ENCODE peak calls at places on chromosomes 6 and 20, in ten cellular contexts. One of them, this sample, is unnamed.

GRCh38 chr6:66029391-66029790 is 322.4 kb upstream of the EYS start:
- DNase-seq in pancreas: no peak
- DNase-seq in left ventricle myocardium inferior: no peak
- DNase-seq in tibial nerve: no peak
- DNase-seq in heart left ventricle: no peak
- DNase-seq in BE2C: no peak
- DNase-seq in SK-N-SH: no peak
- DNase-seq in effector memory CD4-positive, alpha-beta T cell: no peak
- DNase-seq in Caco-2: no peak
- DNase-seq in body of pancreas: no peak
- DNase-seq in this sample: no peak

GRCh38 chr6:100463685-100464161 is 998 bp downstream of the SIM1 start:
- DNase-seq in pancreas: no peak
- DNase-seq in left ventricle myocardium inferior: no peak
- DNase-seq in tibial nerve: no peak
- DNase-seq in heart left ventricle: no peak
- DNase-seq in BE2C: no peak
- DNase-seq in SK-N-SH: no peak
- DNase-seq in effector memory CD4-positive, alpha-beta T cell: no peak
- DNase-seq in Caco-2: no peak
- DNase-seq in body of pancreas: no peak
- DNase-seq in this sample: no peak

GRCh38 chr6:1817033-1817761 is 207.5 kb downstream of the FOXC1 start:
- DNase-seq in pancreas: no peak
- DNase-seq in left ventricle myocardium inferior: no peak
- DNase-seq in tibial nerve: no peak
- DNase-seq in heart left ventricle: no peak
- DNase-seq in BE2C: no peak
- DNase-seq in SK-N-SH: no peak
- DNase-seq in effector memory CD4-positive, alpha-beta T cell: no peak
- DNase-seq in Caco-2: no peak
- DNase-seq in body of pancreas: no peak
- DNase-seq in this sample: no peak

GRCh38 chr20:8095648-8096572 is 36.2 kb upstream of the PLCB1 start:
- DNase-seq in pancreas: no peak
- DNase-seq in left ventricle myocardium inferior: no peak
- DNase-seq in tibial nerve: no peak
- DNase-seq in heart left ventricle: no peak
- DNase-seq in BE2C: no peak
- DNase-seq in SK-N-SH: no peak
- DNase-seq in effector memory CD4-positive, alpha-beta T cell: no peak
- DNase-seq in Caco-2: no peak
- DNase-seq in body of pancreas: no peak
- DNase-seq in this sample: no peak

GRCh38 chr20:34375977-34376430 is 12.9 kb downstream of the ITCH start:
- DNase-seq in pancreas: no peak
- DNase-seq in left ventricle myocardium inferior: no peak
- DNase-seq in tibial nerve: no peak
- DNase-seq in heart left ventricle: no peak
- DNase-seq in BE2C: peak; percentile 37
- DNase-seq in SK-N-SH: no peak
- DNase-seq in effector memory CD4-positive, alpha-beta T cell: no peak
- DNase-seq in Caco-2: peak; percentile 69
- DNase-seq in body of pancreas: no peak
- DNase-seq in this sample: no peak

GRCh38 chr20:56932575-56933330 is 303.6 kb downstream of the TFAP2C start:
- DNase-seq in pancreas: no peak
- DNase-seq in left ventricle myocardium inferior: no peak
- DNase-seq in tibial nerve: no peak
- DNase-seq in heart left ventricle: no peak
- DNase-seq in BE2C: no peak
- DNase-seq in SK-N-SH: no peak
- DNase-seq in effector memory CD4-positive, alpha-beta T cell: no peak
- DNase-seq in Caco-2: no peak
- DNase-seq in body of pancreas: no peak
- DNase-seq in this sample: no peak

GRCh38 chr6:128070406-128070805 is 169.5 kb upstream of the THEMIS start:
- DNase-seq in pancreas: no peak
- DNase-seq in left ventricle myocardium inferior: no peak
- DNase-seq in tibial nerve: no peak
- DNase-seq in heart left ventricle: no peak
- DNase-seq in BE2C: no peak
- DNase-seq in SK-N-SH: no peak
- DNase-seq in effector memory CD4-positive, alpha-beta T cell: no peak
- DNase-seq in Caco-2: no peak
- DNase-seq in body of pancreas: no peak
- DNase-seq in this sample: no peak

GRCh38 chr20:63942250-63943006 is 13.8 kb downstream of the UCKL1 start:
- DNase-seq in pancreas: peak; percentile 67
- DNase-seq in left ventricle myocardium inferior: peak; percentile 43
- DNase-seq in tibial nerve: no peak
- DNase-seq in heart left ventricle: peak; percentile 45
- DNase-seq in BE2C: peak; percentile 66
- DNase-seq in SK-N-SH: no peak
- DNase-seq in effector memory CD4-positive, alpha-beta T cell: no peak
- DNase-seq in Caco-2: peak; percentile 79
- DNase-seq in body of pancreas: no peak
- DNase-seq in this sample: peak; percentile 51

GRCh38 chr6:157478926-157479325 is 97.9 kb downstream of the ZDHHC14 start:
- DNase-seq in pancreas: no peak
- DNase-seq in left ventricle myocardium inferior: no peak
- DNase-seq in tibial nerve: no peak
- DNase-seq in heart left ventricle: no peak
- DNase-seq in BE2C: no peak
- DNase-seq in SK-N-SH: no peak
- DNase-seq in effector memory CD4-positive, alpha-beta T cell: no peak
- DNase-seq in Caco-2: no peak
- DNase-seq in body of pancreas: no peak
- DNase-seq in this sample: no peak

GRCh38 chr6:11200356-11200755 is 32.1 kb downstream of the NEDD9 start:
- DNase-seq in pancreas: no peak
- DNase-seq in left ventricle myocardium inferior: no peak
- DNase-seq in tibial nerve: no peak
- DNase-seq in heart left ventricle: no peak
- DNase-seq in BE2C: no peak
- DNase-seq in SK-N-SH: no peak
- DNase-seq in effector memory CD4-positive, alpha-beta T cell: no peak
- DNase-seq in Caco-2: no peak
- DNase-seq in body of pancreas: no peak
- DNase-seq in this sample: no peak

GRCh38 chr6:157493173-157493572 is 112.2 kb downstream of the ZDHHC14 start:
- DNase-seq in pancreas: no peak
- DNase-seq in left ventricle myocardium inferior: no peak
- DNase-seq in tibial nerve: no peak
- DNase-seq in heart left ventricle: no peak
- DNase-seq in BE2C: no peak
- DNase-seq in SK-N-SH: no peak
- DNase-seq in effector memory CD4-positive, alpha-beta T cell: no peak
- DNase-seq in Caco-2: no peak
- DNase-seq in body of pancreas: no peak
- DNase-seq in this sample: no peak

GRCh38 chr20:33803921-33804337 is 7.2 kb upstream of the CHMP4B start:
- DNase-seq in pancreas: no peak
- DNase-seq in left ventricle myocardium inferior: no peak
- DNase-seq in tibial nerve: no peak
- DNase-seq in heart left ventricle: no peak
- DNase-seq in BE2C: no peak
- DNase-seq in SK-N-SH: no peak
- DNase-seq in effector memory CD4-positive, alpha-beta T cell: no peak
- DNase-seq in Caco-2: no peak
- DNase-seq in body of pancreas: no peak
- DNase-seq in this sample: no peak

GRCh38 chr6:36126553-36127458 is 3.5 kb upstream of the MAPK13 start:
- DNase-seq in pancreas: no peak
- DNase-seq in left ventricle myocardium inferior: no peak
- DNase-seq in tibial nerve: no peak
- DNase-seq in heart left ventricle: no peak
- DNase-seq in BE2C: no peak
- DNase-seq in SK-N-SH: no peak
- DNase-seq in effector memory CD4-positive, alpha-beta T cell: no peak
- DNase-seq in Caco-2: no peak
- DNase-seq in body of pancreas: no peak
- DNase-seq in this sample: no peak

GRCh38 chr6:131368077-131368911 is 204.7 kb upstream of the ARG1 start:
- DNase-seq in pancreas: peak; percentile 59
- DNase-seq in left ventricle myocardium inferior: peak; percentile 32
- DNase-seq in tibial nerve: peak; percentile 11
- DNase-seq in heart left ventricle: peak; percentile 20
- DNase-seq in BE2C: no peak
- DNase-seq in SK-N-SH: no peak
- DNase-seq in effector memory CD4-positive, alpha-beta T cell: no peak
- DNase-seq in Caco-2: no peak
- DNase-seq in body of pancreas: peak; percentile 68
- DNase-seq in this sample: no peak

GRCh38 chr6:37936909-37937308 is 117.4 kb downstream of the ZFAND3 start:
- DNase-seq in pancreas: no peak
- DNase-seq in left ventricle myocardium inferior: no peak
- DNase-seq in tibial nerve: no peak
- DNase-seq in heart left ventricle: no peak
- DNase-seq in BE2C: no peak
- DNase-seq in SK-N-SH: no peak
- DNase-seq in effector memory CD4-positive, alpha-beta T cell: no peak
- DNase-seq in Caco-2: no peak
- DNase-seq in body of pancreas: no peak
- DNase-seq in this sample: no peak

GRCh38 chr20:5705827-5706226 is 44.4 kb upstream of the SHLD1 start:
- DNase-seq in pancreas: no peak
- DNase-seq in left ventricle myocardium inferior: no peak
- DNase-seq in tibial nerve: no peak
- DNase-seq in heart left ventricle: no peak
- DNase-seq in BE2C: no peak
- DNase-seq in SK-N-SH: peak; percentile 14
- DNase-seq in effector memory CD4-positive, alpha-beta T cell: no peak
- DNase-seq in Caco-2: no peak
- DNase-seq in body of pancreas: no peak
- DNase-seq in this sample: no peak

GRCh38 chr6:149186873-149187272 is 130.6 kb upstream of the TAB2 start:
- DNase-seq in pancreas: no peak
- DNase-seq in left ventricle myocardium inferior: no peak
- DNase-seq in tibial nerve: no peak
- DNase-seq in heart left ventricle: no peak
- DNase-seq in BE2C: no peak
- DNase-seq in SK-N-SH: no peak
- DNase-seq in effector memory CD4-positive, alpha-beta T cell: no peak
- DNase-seq in Caco-2: no peak
- DNase-seq in body of pancreas: no peak
- DNase-seq in this sample: no peak
- H3K9me3 ChIP-seq in pancreas: no peaks in the 10 kb centered on the region
- H3K9me3 ChIP-seq in left ventricle myocardium inferior: peaks cover 35% of the 10 kb centered on the region
- H3K9me3 ChIP-seq in tibial nerve: no peaks in the 10 kb centered on the region
- H3K9me3 ChIP-seq in heart left ventricle: no peaks in the 10 kb centered on the region
- H3K9me3 ChIP-seq in BE2C: no peaks in the 10 kb centered on the region
- H3K9me3 ChIP-seq in SK-N-SH: no peaks in the 10 kb centered on the region
- H3K9me3 ChIP-seq in effector memory CD4-positive, alpha-beta T cell: no peaks in the 10 kb centered on the region
- H3K9me3 ChIP-seq in Caco-2: peaks cover 40% of the 10 kb centered on the region
- H3K9me3 ChIP-seq in body of pancreas: no peaks in the 10 kb centered on the region
- H3K9me3 ChIP-seq in this sample: no peaks in the 10 kb centered on the region

GRCh38 chr6:81023007-81023582 is 729.4 kb downstream of the TENT5A start:
- DNase-seq in pancreas: no peak
- DNase-seq in left ventricle myocardium inferior: no peak
- DNase-seq in tibial nerve: no peak
- DNase-seq in heart left ventricle: no peak
- DNase-seq in BE2C: no peak
- DNase-seq in SK-N-SH: no peak
- DNase-seq in effector memory CD4-positive, alpha-beta T cell: no peak
- DNase-seq in Caco-2: no peak
- DNase-seq in body of pancreas: no peak
- DNase-seq in this sample: no peak
- H3K9me3 ChIP-seq in pancreas: no peaks in the 10 kb centered on the region
- H3K9me3 ChIP-seq in left ventricle myocardium inferior: peaks cover 33% of the 10 kb centered on the region
- H3K9me3 ChIP-seq in tibial nerve: no peaks in the 10 kb centered on the region
- H3K9me3 ChIP-seq in heart left ventricle: no peaks in the 10 kb centered on the region
- H3K9me3 ChIP-seq in BE2C: no peaks in the 10 kb centered on the region
- H3K9me3 ChIP-seq in SK-N-SH: peaks cover 3% of the 10 kb centered on the region
- H3K9me3 ChIP-seq in effector memory CD4-positive, alpha-beta T cell: no peaks in the 10 kb centered on the region
- H3K9me3 ChIP-seq in Caco-2: peaks cover 7% of the 10 kb centered on the region
- H3K9me3 ChIP-seq in body of pancreas: no peaks in the 10 kb centered on the region
- H3K9me3 ChIP-seq in this sample: no peaks in the 10 kb centered on the region

DNA sequence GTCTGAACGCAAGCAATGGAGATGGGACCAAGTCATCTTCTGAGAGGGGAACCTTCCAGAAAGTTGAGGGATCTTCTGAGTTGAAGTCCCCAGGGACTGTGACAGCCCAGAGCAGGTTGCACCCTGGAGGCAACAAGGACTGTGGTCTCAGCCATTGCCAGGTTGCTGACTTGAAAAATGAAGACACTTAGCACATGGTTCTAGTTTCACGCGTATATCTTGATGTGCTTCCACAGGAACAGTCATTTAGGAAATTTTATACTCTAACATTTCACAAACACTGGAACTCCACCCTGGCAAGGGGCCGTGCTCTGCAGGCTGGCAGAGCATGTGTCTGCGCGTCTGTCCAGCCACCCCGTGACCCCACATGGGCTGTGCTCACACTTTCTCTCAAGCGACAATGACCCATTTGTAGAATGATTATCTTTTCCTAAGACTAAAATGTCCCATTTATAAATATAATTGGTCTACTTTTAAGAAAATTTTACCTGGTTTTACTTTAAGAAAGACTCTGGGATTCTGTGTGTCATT is 157.0 kb downstream of the ERMARD start:
- DNase-seq in pancreas: no peak
- DNase-seq in left ventricle myocardium inferior: no peak
- DNase-seq in tibial nerve: no peak
- DNase-seq in heart left ventricle: no peak
- DNase-seq in BE2C: no peak
- DNase-seq in SK-N-SH: no peak
- DNase-seq in effector memory CD4-positive, alpha-beta T cell: no peak
- DNase-seq in Caco-2: no peak
- DNase-seq in body of pancreas: no peak
- DNase-seq in this sample: no peak
- H3K9me3 ChIP-seq in pancreas: no peaks in the 10 kb centered on the region
- H3K9me3 ChIP-seq in left ventricle myocardium inferior: no peaks in the 10 kb centered on the region
- H3K9me3 ChIP-seq in tibial nerve: no peaks in the 10 kb centered on the region
- H3K9me3 ChIP-seq in heart left ventricle: no peaks in the 10 kb centered on the region
- H3K9me3 ChIP-seq in BE2C: no peaks in the 10 kb centered on the region
- H3K9me3 ChIP-seq in SK-N-SH: no peaks in the 10 kb centered on the region
- H3K9me3 ChIP-seq in effector memory CD4-positive, alpha-beta T cell: no peaks in the 10 kb centered on the region
- H3K9me3 ChIP-seq in Caco-2: no peaks in the 10 kb centered on the region
- H3K9me3 ChIP-seq in body of pancreas: no peaks in the 10 kb centered on the region
- H3K9me3 ChIP-seq in this sample: no peaks in the 10 kb centered on the region

DNA sequence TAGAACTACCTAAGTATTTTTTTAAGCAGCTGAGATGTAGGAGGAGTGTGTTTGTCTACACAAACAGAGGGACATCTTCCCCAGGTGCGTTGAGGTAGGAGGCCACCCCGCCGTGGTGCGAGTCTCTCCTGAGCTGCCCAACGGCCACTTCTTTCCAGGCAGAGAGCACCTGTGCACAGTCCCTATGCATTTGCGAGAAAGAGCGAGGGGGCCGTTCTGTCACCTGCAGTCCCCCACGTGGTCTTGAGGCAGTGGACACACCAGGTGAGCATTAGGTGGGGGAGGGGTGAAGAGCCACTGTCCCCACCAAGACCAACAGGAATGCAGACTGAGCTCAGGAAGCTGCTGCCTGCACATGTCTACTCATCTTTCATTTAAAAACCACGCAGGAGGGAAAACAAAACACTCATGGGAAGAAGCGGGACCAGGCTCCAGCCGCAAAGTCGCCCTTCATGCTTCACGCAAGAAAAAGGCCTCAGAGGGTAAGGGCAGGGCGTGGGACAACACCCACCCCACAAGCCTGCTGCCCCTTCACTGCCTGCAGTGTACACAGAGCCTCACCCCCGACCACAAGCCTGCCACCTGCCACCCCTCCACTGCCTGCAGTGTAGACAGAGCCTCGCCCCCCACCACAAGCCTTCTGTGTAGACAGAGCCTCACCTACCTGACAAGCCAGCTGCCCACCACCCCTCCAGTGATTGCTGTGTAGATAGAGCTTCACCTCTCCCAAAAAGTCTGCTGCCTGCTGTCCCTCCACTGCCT is 142.0 kb downstream of the DLL1 start:
- DNase-seq in pancreas: peak; percentile 36
- DNase-seq in left ventricle myocardium inferior: no peak
- DNase-seq in tibial nerve: no peak
- DNase-seq in heart left ventricle: no peak
- DNase-seq in BE2C: peak; percentile 2
- DNase-seq in SK-N-SH: no peak
- DNase-seq in effector memory CD4-positive, alpha-beta T cell: no peak
- DNase-seq in Caco-2: no peak
- DNase-seq in body of pancreas: no peak
- DNase-seq in this sample: no peak
- H3K9me3 ChIP-seq in pancreas: no peaks in the 10 kb centered on the region
- H3K9me3 ChIP-seq in left ventricle myocardium inferior: peaks cover 6% of the 10 kb centered on the region
- H3K9me3 ChIP-seq in tibial nerve: no peaks in the 10 kb centered on the region
- H3K9me3 ChIP-seq in heart left ventricle: no peaks in the 10 kb centered on the region
- H3K9me3 ChIP-seq in BE2C: no peaks in the 10 kb centered on the region
- H3K9me3 ChIP-seq in SK-N-SH: no peaks in the 10 kb centered on the region
- H3K9me3 ChIP-seq in effector memory CD4-positive, alpha-beta T cell: no peaks in the 10 kb centered on the region
- H3K9me3 ChIP-seq in Caco-2: no peaks in the 10 kb centered on the region
- H3K9me3 ChIP-seq in body of pancreas: no peaks in the 10 kb centered on the region
- H3K9me3 ChIP-seq in this sample: no peaks in the 10 kb centered on the region

This sample was measured in T-helper 17 cell.